ENCODE peak calls at places on chromosomes 3 and 15, in seven cellular contexts. M is IMR-90, G is neuronal stem cell, K is H1, N is H9, E is mesendoderm, C is trophoblast cell. J is an unnamed sample.

GRCh38 chr3:14424711-14425573 is 22.5 kb downstream of the SLC6A6 start:
- DNase-seq in M (peak), G (no peak), K (no peak), N (no peak), E (peak), C (no peak), J (peak)

GRCh38 chr3:124552224-124552623 is 178.0 kb upstream of the UMPS start:
- DNase-seq in M (peak), G (no peak), K (no peak), N (no peak), E (no peak), C (no peak), J (peak)

GRCh38 chr3:160707187-160707789 is 30.3 kb downstream of the ARL14 start:
- DNase-seq in M (peak), G (peak), K (no peak), N (no peak), E (peak), C (peak), J (peak)

GRCh38 chr3:158539414-158540014 is 31.5 kb upstream of the MLF1 start:
- DNase-seq in M (peak), G (peak), K (no peak), N (no peak), E (peak), C (peak), J (peak)

GRCh38 chr15:69818529-69818928 is 279.2 kb downstream of the TLE3 start:
- DNase-seq in M (no peak), G (no peak), K (no peak), N (no peak), E (no peak), C (no peak), J (no peak)

GRCh38 chr3:64008952-64009351 is 14.3 kb downstream of the PSMD6 start:
- DNase-seq in M (peak), G (no peak), K (no peak), N (no peak), E (no peak), C (no peak), J (no peak)

GRCh38 chr3:79490165-79491028 is 277.4 kb downstream of the ROBO1 start:
- DNase-seq in M (peak), G (peak), K (no peak), N (peak), E (peak), C (no peak), J (no peak)

GRCh38 chr15:39406485-39406884 is 174.4 kb upstream of the THBS1 start:
- DNase-seq in M (no peak), G (no peak), K (no peak), N (no peak), E (no peak), C (no peak), J (no peak)

GRCh38 chr3:56342475-56342874 is 125.8 kb downstream of the ERC2 start:
- DNase-seq in M (no peak), G (no peak), K (no peak), N (no peak), E (no peak), C (no peak), J (no peak)

GRCh38 chr15:38414351-38414750 is 39.6 kb upstream of the FAM98B start:
- DNase-seq in M (peak), G (peak), K (peak), N (peak), E (peak), C (no peak), J (peak)

GRCh38 chr3:49625971-49626640 is 48.0 kb upstream of the APEH start:
- DNase-seq in M (peak), G (no peak), K (no peak), N (no peak), E (no peak), C (no peak), J (no peak)

GRCh38 chr3:38205472-38205805 is 40.1 kb downstream of the OXSR1 start:
- DNase-seq in M (no peak), G (no peak), K (no peak), N (no peak), E (no peak), C (no peak), J (no peak)

GRCh38 chr3:150419076-150419868 is 11.2 kb downstream of the TSC22D2 start:
- DNase-seq in M (no peak), G (no peak), K (no peak), N (no peak), E (no peak), C (no peak), J (no peak)

GRCh38 chr3:172153335-172153861 is 114.0 kb downstream of the FNDC3B start:
- DNase-seq in M (peak), G (no peak), K (no peak), N (no peak), E (peak), C (peak), J (peak)

GRCh38 chr3:24299801-24300626 is 194.6 kb downstream of the THRB start:
- DNase-seq in M (peak), G (no peak), K (no peak), N (no peak), E (no peak), C (peak), J (peak)

GRCh38 chr3:16378920-16379319 is 113.9 kb downstream of the OXNAD1 start:
- DNase-seq in M (peak), G (no peak), K (no peak), N (no peak), E (no peak), C (no peak), J (peak)

GRCh38 chr3:142394921-142395622 is 52.8 kb downstream of the XRN1 start:
- DNase-seq in M (peak), G (no peak), K (no peak), N (no peak), E (peak), C (peak), J (no peak)

GRCh38 chr3:30964612-30965011 is 70.2 kb upstream of the GADL1 start:
- DNase-seq in M (no peak), G (no peak), K (no peak), N (no peak), E (no peak), C (no peak), J (no peak)

GRCh38 chr3:82308755-82309154 is 547.3 kb upstream of the GBE1 start:
- DNase-seq in M (no peak), G (no peak), K (no peak), N (no peak), E (no peak), C (no peak), J (no peak)

GRCh38 chr3:139318431-139318816 is 25.4 kb upstream of the MRPS22 start:
- DNase-seq in M (no peak), G (no peak), K (no peak), N (no peak), E (no peak), C (no peak), J (no peak)

GRCh38 chr3:183477801-183478456 is 49.5 kb upstream of the MCF2L2 start:
- DNase-seq in M (no peak), G (no peak), K (no peak), N (no peak), E (no peak), C (no peak), J (no peak)

GRCh38 chr3:172512363-172512762 is 10.9 kb downstream of the TNFSF10 start:
- DNase-seq in M (no peak), G (no peak), K (no peak), N (no peak), E (no peak), C (peak), J (peak)

GRCh38 chr3:191425322-191425734 is 35.6 kb upstream of the PYDC2 start:
- DNase-seq in M (no peak), G (no peak), K (no peak), N (no peak), E (no peak), C (no peak), J (no peak)

GRCh38 chr3:41574900-41575299 is 375.6 kb downstream of the CTNNB1 start:
- DNase-seq in M (no peak), G (no peak), K (no peak), N (no peak), E (peak), C (no peak), J (no peak)

GRCh38 chr3:39671116-39671515 is 138.3 kb upstream of the MYRIP start:
- DNase-seq in M (no peak), G (no peak), K (no peak), N (no peak), E (no peak), C (no peak), J (no peak)

GRCh38 chr3:50612234-50612972 is 829 bp upstream of the CISH start:
- DNase-seq in M (no peak), G (no peak), K (no peak), N (no peak), E (no peak), C (no peak), J (no peak)

GRCh38 chr15:88898736-88899135 is 3.4 kb upstream of the HAPLN3 start:
- DNase-seq in M (no peak), G (no peak), K (no peak), N (no peak), E (no peak), C (no peak), J (no peak)

GRCh38 chr3:160038862-160039562 is 50.4 kb downstream of the IL12A start:
- DNase-seq in M (no peak), G (peak), K (peak), N (peak), E (peak), C (no peak), J (peak)

GRCh38 chr15:68080783-68081182 is 26.7 kb downstream of the PIAS1 start:
- DNase-seq in M (no peak), G (no peak), K (no peak), N (no peak), E (no peak), C (no peak), J (no peak)

GRCh38 chr3:10941972-10942371 is 50.6 kb upstream of the SLC6A1 start:
- DNase-seq in M (no peak), G (no peak), K (no peak), N (peak), E (peak), C (peak), J (no peak)

GRCh38 chr3:99357131-99357530 is 281.3 kb upstream of the COL8A1 start:
- DNase-seq in M (no peak), G (no peak), K (no peak), N (no peak), E (no peak), C (no peak), J (no peak)

DNA sequence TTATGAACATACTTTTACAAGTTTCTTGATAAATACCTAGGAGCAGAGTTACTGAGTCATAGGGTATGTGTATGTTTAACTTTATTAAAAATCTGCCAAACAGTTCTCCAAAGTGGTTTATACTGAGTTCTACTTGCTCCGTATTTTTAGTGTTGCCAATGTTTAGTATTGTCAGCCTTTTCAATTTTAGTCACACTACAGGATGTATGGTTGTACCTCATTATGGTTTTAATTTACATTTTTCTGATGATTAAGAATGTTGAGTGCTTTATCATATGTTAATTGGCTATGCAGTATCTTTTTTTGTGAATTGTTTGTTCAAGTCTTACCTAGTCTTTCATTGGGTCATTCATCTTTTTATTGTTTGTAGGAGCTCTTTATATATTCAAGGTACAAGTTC is 4.3 kb downstream of the TMOD3 start:
- DNase-seq in M (peak), G (no peak), K (no peak), N (no peak), E (no peak), C (no peak), J (no peak)
- H3K4ac ChIP-seq in M (no peak), G (no peak), K (no peak), N (no peak), E (no peak), C (no peak), J (no peak)

GRCh38 chr3:119939087-119939486 is 155.2 kb downstream of the GSK3B start:
- DNase-seq in M (no peak), G (no peak), K (no peak), N (no peak), E (no peak), C (no peak), J (no peak)

GRCh38 chr3:119945286-119945685 is 149.0 kb downstream of the GSK3B start:
- DNase-seq in M (no peak), G (no peak), K (no peak), N (no peak), E (peak), C (no peak), J (no peak)

GRCh38 chr3:119944091-119944490 is 150.2 kb downstream of the GSK3B start:
- DNase-seq in M (no peak), G (no peak), K (no peak), N (no peak), E (peak), C (no peak), J (no peak)
- H3K23ac ChIP-seq in M (no peak), G (no peak), K (no peak), N (no peak), E (no peak), C (no peak), J (no peak)

DNA sequence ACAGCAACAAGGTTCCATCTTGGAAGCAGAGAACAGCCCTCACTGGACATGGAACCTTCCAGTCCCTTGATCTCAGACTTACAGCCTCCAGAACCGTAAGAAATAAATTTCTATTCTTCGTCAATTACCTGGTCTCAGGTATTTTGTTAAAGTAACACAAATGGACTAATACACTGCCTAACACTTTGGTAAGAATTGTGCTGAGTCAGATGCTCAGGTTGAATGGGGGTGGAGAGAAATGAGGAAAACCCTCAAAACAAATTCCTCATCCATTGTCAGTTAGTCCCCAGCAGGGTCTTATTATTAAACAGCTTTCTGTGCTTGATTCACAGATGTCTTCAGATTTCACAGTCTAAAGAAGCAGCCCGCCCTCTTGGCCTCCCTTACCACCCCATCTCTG is 306.2 kb upstream of the SLCO3A1 start:
- DNase-seq in M (no peak), G (no peak), K (no peak), N (no peak), E (no peak), C (no peak), J (no peak)
- H2AK5ac ChIP-seq in M (no peak), G (no peak), K (no peak), N (no peak), E (no peak), C (no peak), J (no peak)

DNA sequence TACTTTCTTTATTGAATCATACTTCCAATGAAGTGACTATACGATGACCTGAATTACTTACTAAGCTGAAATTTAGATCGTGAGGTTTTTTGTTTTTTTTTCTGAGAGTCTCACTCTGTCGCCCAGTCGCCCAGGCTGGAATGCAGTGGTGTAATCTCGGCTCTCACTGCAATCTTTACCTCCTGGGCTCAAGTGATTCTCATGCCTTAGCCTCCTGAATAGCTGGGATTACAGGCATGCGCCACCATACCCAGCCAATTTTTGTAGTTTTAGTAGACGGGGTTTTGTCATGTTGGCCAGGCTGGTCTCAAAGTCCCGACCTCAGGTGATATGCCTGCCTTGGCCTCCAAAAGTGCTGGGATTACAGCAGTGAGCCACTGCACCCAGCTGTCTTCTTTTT is 28.7 kb downstream of the SPPL2A start:
- DNase-seq in M (no peak), G (no peak), K (no peak), N (no peak), E (peak), C (peak), J (no peak)
- H3K4ac ChIP-seq in M (no peak), G (no peak), K (no peak), N (no peak), E (no peak), C (no peak), J (no peak)